ENCODE peak calls at places on chromosomes 3 and 15, in ten cellular contexts. I is HTR-8/SVneo; X is CD4-positive, CD25-positive, alpha-beta regulatory T cell; W is progenitor cell of endocrine pancreas; T is stimulated activated CD4-positive, alpha-beta T cell treated with anti-CD3 and anti-CD28 coated beads, TNF-alpha, amount 100 ng/mL, for 1 hour; D is AG09309; U is NCI-H1417; S is activated CD8-positive, alpha-beta memory T cell treated with anti-CD3 and anti-CD28 coated beads for 4 hours; L is islet precursor cell; R is RPMI8226. M is an unnamed sample.
A peak's percentile ranks its signal among the peaks of the same experiment; 100 is the strongest.

GRCh38 chr3:59759298-59760169 is 709.7 kb upstream of the CFAP20DC start:
- DNase-seq in W (no peak), T (no peak), U (no peak), I (no peak), L (no peak), S (no peak), X (no peak), D (no peak), R (no peak), M (no peak)

GRCh38 chr3:127694467-127695215 is 21.9 kb downstream of the ABTB1 start:
- DNase-seq in D (no peak), I (no peak), R (peak; percentile 44), X (peak; percentile 57), L (no peak), S (no peak), T (no peak), W (no peak), U (peak; percentile 67), M (no peak)

GRCh38 chr3:164406281-164406680 is 672.0 kb downstream of the SI start:
- DNase-seq in L (no peak), D (no peak), I (no peak), R (no peak), T (no peak), X (no peak), U (no peak), W (no peak), S (no peak), M (no peak)

GRCh38 chr3:13204177-13204581 is 130.9 kb upstream of the IQSEC1 start:
- DNase-seq in L (no peak), T (no peak), S (no peak), R (no peak), X (no peak), D (no peak), U (no peak), I (no peak), W (no peak), M (no peak)

GRCh38 chr3:39427506-39427905 is 21.0 kb downstream of the RPSA start:
- DNase-seq in L (no peak), T (no peak), X (no peak), D (no peak), I (no peak), R (no peak), U (no peak), S (no peak), W (no peak), M (no peak)

GRCh38 chr3:197465996-197466549 is 89.7 kb downstream of the BDH1 start:
- DNase-seq in T (no peak), L (no peak), W (no peak), R (peak; percentile 64), S (no peak), X (no peak), U (no peak), D (no peak), I (no peak), M (no peak)

GRCh38 chr15:73926191-73927002 is at the start of gene LOXL1:
- DNase-seq in D (no peak), I (peak; percentile 88), U (peak; percentile 88), S (no peak), X (no peak), T (no peak), R (no peak), W (peak; percentile 27), L (peak; percentile 94), M (no peak)

GRCh38 chr15:83444936-83445335 is 2.2 kb upstream of the SH3GL3 start:
- DNase-seq in X (no peak), W (no peak), R (no peak), T (no peak), L (no peak), S (no peak), D (no peak), U (no peak), I (no peak), M (no peak)

GRCh38 chr3:114775395-114775794 is 371.7 kb downstream of the ZBTB20 start:
- DNase-seq in D (no peak), T (no peak), I (no peak), L (no peak), R (no peak), X (no peak), W (no peak), U (no peak), S (no peak), M (no peak)

GRCh38 chr3:196150481-196150880 is 60.7 kb downstream of the ZDHHC19 start:
- DNase-seq in T (no peak), S (no peak), R (peak; percentile 22), I (no peak), W (no peak), U (no peak), X (no peak), D (no peak), L (no peak), M (no peak)

GRCh38 chr15:51267714-51268105 is 70.7 kb downstream of the CYP19A1 start:
- DNase-seq in X (no peak), T (no peak), I (peak; percentile 21), S (no peak), L (no peak), U (no peak), R (peak; percentile 38), W (no peak), D (no peak), M (no peak)